ENCODE peak calls at places on chromosomes 11 and 22, in six cellular contexts. F is uterus, C is trophoblast cell, B is fibroblast of lung, P is esophagus squamous epithelium, O is spleen. K is an unnamed sample.

GRCh38 chr11:122202161-122202950 is 86.3 kb upstream of the BLID start:
- DNase-seq in C (no peak), B (peak; percentile 83), P (no peak), F (peak; percentile 30), O (no peak), K (no peak)

GRCh38 chr11:19252394-19253148 is 11.8 kb upstream of the E2F8 start:
- DNase-seq in B (no peak), C (no peak), F (no peak), O (no peak), P (no peak), K (no peak)

GRCh38 chr11:10898003-10898762 is 40.3 kb upstream of the ZBED5 start:
- DNase-seq in C (peak; percentile 27), P (no peak), O (no peak), F (no peak), B (no peak), K (no peak)

GRCh38 chr22:25105817-25106650 is 93.6 kb upstream of the CRYBB3 start:
- DNase-seq in F (no peak), B (no peak), P (no peak), O (no peak), C (peak; percentile 78), K (no peak)

GRCh38 chr22:50342651-50343540 is at the start of gene PPP6R2:
- DNase-seq in B (peak; percentile 51), C (peak; percentile 96), F (peak; percentile 88), O (peak; percentile 97), P (no peak), K (peak; percentile 82)

GRCh38 chr11:27241316-27242122 is 121.5 kb downstream of the CCDC34 start:
- DNase-seq in F (no peak), O (no peak), C (no peak), B (peak; percentile 78), P (no peak), K (no peak)

GRCh38 chr22:45210577-45211431 is 29.9 kb downstream of the KIAA0930 start:
- DNase-seq in F (no peak), O (peak; percentile 44), B (no peak), P (no peak), C (no peak), K (no peak)

GRCh38 chr22:33024626-33025025 is 33.6 kb downstream of the SYN3 start:
- DNase-seq in F (no peak), C (no peak), B (no peak), O (no peak), P (no peak), K (no peak)

GRCh38 chr11:83220279-83220678 is 26.8 kb downstream of the ANKRD42 start:
- DNase-seq in O (no peak), P (no peak), F (no peak), B (no peak), C (peak; percentile 37), K (no peak)

GRCh38 chr11:60307507-60308195 is 19.4 kb upstream of the MS4A6E start:
- DNase-seq in B (no peak), F (no peak), P (no peak), O (no peak), C (no peak), K (no peak)

GRCh38 chr11:122923302-122923701 is 40.7 kb downstream of the JHY start:
- DNase-seq in F (no peak), C (peak; percentile 47), P (no peak), B (no peak), O (no peak), K (no peak)

GRCh38 chr11:11538277-11538960 is 83.4 kb downstream of the GALNT18 start:
- DNase-seq in C (no peak), F (peak; percentile 33), B (no peak), P (no peak), O (no peak), K (no peak)

GRCh38 chr11:103109818-103110388 is 677 bp downstream of the DYNC2H1 start:
- DNase-seq in F (peak; percentile 16), O (peak; percentile 75), B (peak; percentile 26), P (no peak), C (no peak), K (no peak)

GRCh38 chr11:8722156-8722555 is 39.6 kb downstream of the RPL27A start:
- DNase-seq in O (no peak), F (peak; percentile 55), B (peak; percentile 52), P (no peak), C (no peak), K (no peak)

GRCh38 chr22:20606041-20606783 is 98.8 kb downstream of the MED15 start:
- DNase-seq in O (peak; percentile 88), P (no peak), B (peak; percentile 57), C (peak; percentile 99), F (no peak), K (no peak)

GRCh38 chr22:22380098-22381030 is 128.2 kb downstream of the ZNF280B start:
- DNase-seq in B (no peak), C (peak; percentile 26), O (peak; percentile 90), P (no peak), F (no peak), K (no peak)

GRCh38 chr22:35205956-35206355 is 51.3 kb upstream of the HMGXB4 start:
- DNase-seq in B (peak; percentile 23), F (no peak), P (no peak), C (no peak), O (no peak), K (no peak)

GRCh38 chr11:100592619-100593309 is 94.3 kb upstream of the ARHGAP42 start:
- DNase-seq in F (no peak), O (no peak), B (peak; percentile 68), C (no peak), P (no peak), K (no peak)

GRCh38 chr11:47591764-47592163 is 2.4 kb downstream of the C1QTNF4 start:
- DNase-seq in C (no peak), F (no peak), B (no peak), O (peak; percentile 29), P (no peak), K (no peak)

GRCh38 chr11:104136861-104137260 is 27.1 kb downstream of the PDGFD start:
- DNase-seq in B (no peak), C (no peak), P (no peak), F (no peak), O (no peak), K (no peak)

GRCh38 chr22:49764151-49764581 is 63.5 kb downstream of the BRD1 start:
- DNase-seq in F (no peak), P (no peak), B (no peak), C (no peak), O (peak; percentile 72), K (peak; percentile 52)

GRCh38 chr11:86802601-86803051 is 2.3 kb downstream of the PRSS23 start:
- DNase-seq in O (no peak), F (no peak), C (peak; percentile 55), P (no peak), B (peak; percentile 66), K (no peak)

GRCh38 chr11:32090774-32091370 is at the start of gene RCN1:
- DNase-seq in O (peak; percentile 90), C (peak; percentile 85), F (peak; percentile 70), B (peak; percentile 85), P (no peak), K (peak; percentile 81)

GRCh38 chr11:64209563-64209843 is 3.0 kb downstream of the FERMT3 start:
- DNase-seq in B (no peak), O (no peak), C (no peak), F (no peak), P (no peak), K (no peak)

GRCh38 chr11:75475767-75476650 is 43.0 kb upstream of the KLHL35 start:
- DNase-seq in B (peak; percentile 47), P (no peak), O (peak; percentile 68), F (peak; percentile 66), C (no peak), K (no peak)

GRCh38 chr22:39943941-39944624 is 16.1 kb upstream of the TMA7B start:
- DNase-seq in F (no peak), B (no peak), C (no peak), O (no peak), P (no peak), K (no peak)
- H3K4me3 ChIP-seq in F (no peak overlapping the region), B (no peak overlapping the region), C (no peak overlapping the region), O (no peak overlapping the region), P (no peak overlapping the region), K (no peak overlapping the region)

GRCh38 chr11:69986421-69987229 is 91.5 kb upstream of the ANO1 start:
- DNase-seq in O (peak; percentile 16), P (no peak), B (no peak), F (no peak), C (no peak), K (no peak)
- H3K27ac ChIP-seq in O (no peak overlapping the region), P (no peak overlapping the region), B (no peak overlapping the region), F (peak overlapping the region; percentile 51), C (no peak overlapping the region), K (peak overlapping the region; percentile 76)

DNA sequence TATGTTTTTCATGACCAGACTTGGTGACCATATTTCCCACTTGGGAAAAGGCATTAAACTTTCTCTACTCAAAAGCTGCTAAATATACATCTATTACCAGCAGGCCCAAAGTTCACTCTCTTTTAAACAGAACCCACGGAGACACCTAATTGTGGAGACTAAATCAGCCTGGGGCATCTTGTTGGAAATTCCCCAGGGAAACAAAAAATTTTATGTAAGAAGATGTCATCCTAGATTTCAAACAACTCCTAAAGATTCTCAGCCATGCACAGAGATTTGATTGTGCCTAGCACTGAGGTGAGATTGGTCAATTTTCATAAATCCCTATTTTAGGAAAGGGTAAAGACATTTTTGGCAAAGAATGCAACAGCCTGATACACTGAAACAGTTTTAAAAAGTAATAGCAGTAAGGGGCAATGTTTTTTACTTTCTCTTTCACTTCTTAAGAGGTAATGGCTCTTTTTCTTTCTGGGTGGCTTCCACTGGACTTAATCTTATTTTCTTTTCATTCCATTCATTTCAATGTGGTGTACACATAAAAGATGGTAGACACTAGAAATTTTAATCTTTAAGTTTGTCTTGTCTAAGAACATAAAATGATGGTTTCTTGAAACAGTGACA is 9.6 kb downstream of the OR52N2 start:
- DNase-seq in O (no peak), C (peak; percentile 81), P (no peak), B (no peak), F (no peak), K (no peak)
- H3K4me3 ChIP-seq in O (no peak overlapping the region), C (no peak overlapping the region), P (no peak overlapping the region), B (no peak overlapping the region), F (no peak overlapping the region), K (no peak overlapping the region)

GRCh38 chr11:94194712-94195111 is 66.1 kb downstream of the PANX1 start:
- DNase-seq in B (no peak), O (no peak), P (no peak), F (no peak), C (no peak), K (no peak)
- H3K27ac ChIP-seq in B (no peak overlapping the region), O (no peak overlapping the region), P (no peak overlapping the region), F (no peak overlapping the region), C (no peak overlapping the region), K (no peak overlapping the region)

DNA sequence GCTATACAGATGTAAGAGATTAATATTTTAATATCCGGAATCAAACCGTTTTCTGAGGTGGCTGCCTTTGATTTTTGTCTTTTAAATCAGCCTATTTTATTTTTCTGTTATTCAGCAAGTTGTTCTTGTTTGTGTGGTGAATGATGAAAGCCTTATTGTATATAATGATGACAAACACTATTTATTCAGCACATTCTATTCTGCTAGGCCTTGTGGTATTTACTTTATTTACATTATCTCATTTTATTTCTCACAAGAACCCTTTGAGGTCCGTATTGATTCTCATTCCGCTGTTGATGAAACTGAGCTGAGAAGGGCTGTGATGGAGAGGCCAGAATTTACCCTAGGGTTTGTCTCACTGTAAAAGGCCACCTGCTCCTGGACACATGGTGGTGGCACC is 40.5 kb downstream of the KREMEN1 start:
- DNase-seq in P (no peak), C (no peak), B (peak; percentile 49), F (no peak), O (no peak), K (no peak)
- H3K4me3 ChIP-seq in P (no peak overlapping the region), C (no peak overlapping the region), B (no peak overlapping the region), F (no peak overlapping the region), O (no peak overlapping the region), K (no peak overlapping the region)